ENCODE peak calls at places on chromosomes 6 and 20, in seven cellular contexts. V is activated CD8-positive, alpha-beta T cell treated with anti-CD3 and anti-CD28 coated beads, Interleukin-2, amount 10 ng/mL, durations not matched to agents 7 days and 5 days; R is HepG2; P is left lung; C is upper lobe of right lung; D is stimulated activated memory B cell treated with anti-CD40 and anti-IgM and Interleukin-4, amounts not matched to agents 10 μg/mL and 1 μg/mL and 100 μg/mL, for 72 hours; O is GM23338. A is an unnamed sample.

GRCh38 chr6:90468080-90468479 is 118.8 kb downstream of the MAP3K7 start:
- ATAC-seq in P (peak), D (no peak), R (no peak), C (no peak), O (no peak), V (no peak), A (no peak)

GRCh38 chr6:131862486-131862885 is 54.7 kb downstream of the ENPP1 start:
- ATAC-seq in R (no peak), P (no peak), V (no peak), D (no peak), O (no peak), C (no peak), A (no peak)

GRCh38 chr6:166423781-166424180 is 41.0 kb upstream of the MPC1 start:
- ATAC-seq in O (no peak), D (no peak), C (no peak), V (no peak), P (no peak), R (no peak), A (no peak)

GRCh38 chr6:75855047-75855446 is 106.0 kb downstream of the MYO6 start:
- ATAC-seq in R (peak), C (peak), V (no peak), D (no peak), O (no peak), P (peak), A (no peak)

GRCh38 chr6:130453230-130453629 is 87.4 kb downstream of the TMEM200A start:
- ATAC-seq in V (no peak), D (no peak), C (no peak), P (no peak), O (no peak), R (no peak), A (no peak)

GRCh38 chr20:48285656-48286055 is 500.4 kb upstream of the SULF2 start:
- ATAC-seq in P (peak), D (no peak), V (no peak), R (no peak), O (no peak), C (no peak), A (no peak)

GRCh38 chr6:111173946-111174345 is 86.6 kb downstream of the SLC16A10 start:
- ATAC-seq in O (no peak), D (no peak), C (no peak), P (no peak), R (no peak), V (peak), A (no peak)

GRCh38 chr6:131519670-131520436 is 53.2 kb upstream of the ARG1 start:
- ATAC-seq in C (peak), V (peak), R (peak), O (peak), D (peak), P (peak), A (peak)

GRCh38 chr6:129140571-129140970 is 257.6 kb downstream of the LAMA2 start:
- ATAC-seq in V (no peak), C (no peak), O (no peak), D (no peak), R (no peak), P (peak), A (no peak)

GRCh38 chr6:13848553-13849150 is 34.3 kb upstream of the MCUR1 start:
- ATAC-seq in D (no peak), C (no peak), P (no peak), V (no peak), R (no peak), O (peak), A (no peak)

GRCh38 chr6:6815732-6816131 is 227.2 kb downstream of the LY86 start:
- ATAC-seq in P (no peak), D (no peak), O (no peak), R (no peak), V (no peak), C (no peak), A (no peak)

GRCh38 chr6:40359808-40360207 is 227.4 kb downstream of the LRFN2 start:
- ATAC-seq in V (no peak), R (no peak), C (peak), O (peak), D (no peak), P (peak), A (no peak)

GRCh38 chr6:30127238-30128093 is 8.5 kb upstream of the TRIM40 start:
- ATAC-seq in R (no peak), D (peak), V (no peak), P (peak), C (peak), O (peak), A (no peak)

GRCh38 chr6:168152306-168152963 is 73.4 kb upstream of the FRMD1 start:
- ATAC-seq in O (no peak), V (no peak), P (no peak), C (no peak), R (no peak), D (no peak), A (no peak)

GRCh38 chr6:14652536-14652935 is 535.0 kb downstream of the CD83 start:
- ATAC-seq in P (no peak), D (no peak), R (no peak), C (no peak), O (no peak), V (no peak), A (no peak)

GRCh38 chr6:99780556-99780885 is 173.9 kb downstream of the PRDM13 start:
- ATAC-seq in O (no peak), V (no peak), P (peak), D (no peak), R (no peak), C (peak), A (no peak)

GRCh38 chr6:98212468-98212867 is 621.9 kb upstream of the POU3F2 start:
- ATAC-seq in O (no peak), D (no peak), R (no peak), V (no peak), C (no peak), P (no peak), A (no peak)

GRCh38 chr6:49909508-49910047 is 43.2 kb upstream of the CRISP1 start:
- ATAC-seq in R (no peak), C (no peak), O (no peak), P (no peak), V (no peak), D (no peak), A (no peak)

GRCh38 chr6:22350109-22350508 is 53.3 kb upstream of the PRL start:
- ATAC-seq in V (no peak), P (no peak), R (no peak), C (no peak), O (no peak), D (no peak), A (no peak)

GRCh38 chr20:1304711-1305515 is 24.0 kb downstream of the SDCBP2 start:
- ATAC-seq in V (no peak), C (no peak), D (no peak), O (no peak), R (peak), P (no peak), A (no peak)

GRCh38 chr20:32966881-32967781 is 37.1 kb downstream of the SUN5 start:
- ATAC-seq in R (no peak), V (peak), D (peak), P (no peak), O (no peak), C (no peak), A (no peak)

GRCh38 chr6:17612048-17612447 is 11.9 kb downstream of the FAM8A1 start:
- ATAC-seq in V (no peak), R (no peak), O (no peak), C (no peak), D (no peak), P (no peak), A (no peak)

GRCh38 chr20:53030061-53030460 is 57.9 kb downstream of the TSHZ2 start:
- ATAC-seq in P (no peak), D (no peak), C (no peak), O (no peak), V (no peak), R (no peak), A (no peak)

GRCh38 chr6:64146094-64146493 is 510.5 kb downstream of the PHF3 start:
- ATAC-seq in R (no peak), O (no peak), V (no peak), D (no peak), C (no peak), P (no peak), A (no peak)

GRCh38 chr6:42103218-42103617 is 39.2 kb downstream of the C6orf132 start:
- ATAC-seq in O (no peak), R (no peak), P (peak), V (no peak), C (no peak), D (no peak), A (no peak)

GRCh38 chr6:57265755-57266221 is 43.7 kb upstream of the RAB23 start:
- ATAC-seq in C (no peak), R (no peak), P (no peak), D (no peak), V (no peak), O (no peak), A (no peak)

GRCh38 chr20:45037635-45038034 is 63.3 kb downstream of the KCNS1 start:
- ATAC-seq in O (no peak), D (no peak), R (no peak), V (no peak), P (no peak), C (no peak), A (no peak)

GRCh38 chr20:55616367-55616766 is 389.0 kb downstream of the CBLN4 start:
- ATAC-seq in V (no peak), O (no peak), P (no peak), R (no peak), D (no peak), C (no peak), A (no peak)

GRCh38 chr20:49990310-49990720 is 7.5 kb downstream of the SNAI1 start:
- ATAC-seq in O (peak), C (peak), R (peak), V (no peak), D (no peak), P (peak), A (no peak)

GRCh38 chr20:8151371-8151770 is 19.3 kb downstream of the PLCB1 start:
- ATAC-seq in C (no peak), V (no peak), R (no peak), P (no peak), O (no peak), D (no peak), A (no peak)

GRCh38 chr6:166393535-166393823 is 10.7 kb upstream of the MPC1 start:
- ATAC-seq in D (no peak), R (no peak), V (no peak), O (peak), P (no peak), C (no peak), A (no peak)

GRCh38 chr20:44231193-44231592 is 15.9 kb upstream of the GDAP1L1 start:
- ATAC-seq in R (peak), D (no peak), P (no peak), V (no peak), C (no peak), O (no peak), A (no peak)

GRCh38 chr20:60252866-60253265 is 294.6 kb downstream of the CDH26 start:
- ATAC-seq in R (no peak), O (no peak), C (no peak), V (no peak), P (no peak), D (no peak), A (no peak)

GRCh38 chr6:154510144-154510905 is at the start of gene CNKSR3:
- ATAC-seq in V (peak), R (peak), O (peak), P (peak), C (peak), D (peak), A (peak)

GRCh38 chr6:70180904-70181599 is 121.8 kb downstream of the COL9A1 start:
- ATAC-seq in V (no peak), D (peak), P (no peak), R (no peak), O (no peak), C (no peak), A (no peak)

GRCh38 chr6:74534485-74535211 is 671.2 kb downstream of the COL12A1 start:
- ATAC-seq in R (peak), V (no peak), D (no peak), C (no peak), P (peak), O (no peak), A (no peak)

GRCh38 chr6:125123468-125124249 is 29.9 kb upstream of the TPD52L1 start:
- ATAC-seq in O (no peak), P (no peak), R (peak), D (no peak), C (no peak), V (no peak), A (no peak)